ENCODE peak calls at places on chromosomes 16 and 17, in nine cellular contexts. One of them, this sample, is unnamed.

GRCh38 chr16:31099860-31100638 is 5.5 kb upstream of the VKORC1 start:
- DNase-seq in HCEC 1CT: peak; percentile 59
- DNase-seq in HS-5: no peak
- DNase-seq in PC-3: peak; percentile 12
- DNase-seq in MM.1S: no peak
- DNase-seq in EH: peak; percentile 80
- DNase-seq in nephron progenitor cell: no peak
- DNase-seq in stomach: no peak
- DNase-seq in stimulated activated CD4-positive, alpha-beta T cell treated with anti-CD3 and anti-CD28 coated beads, Interleukin-15, amount 100 ng/mL, for 1 hour: no peak
- DNase-seq in this sample: peak; percentile 52

GRCh38 chr16:85421338-85422123 is 191.6 kb upstream of the GSE1 start:
- DNase-seq in stimulated activated CD4-positive, alpha-beta T cell treated with anti-CD3 and anti-CD28 coated beads, Interleukin-15, amount 100 ng/mL, for 1 hour: no peak
- DNase-seq in nephron progenitor cell: peak; percentile 13
- DNase-seq in EH: no peak
- DNase-seq in MM.1S: no peak
- DNase-seq in PC-3: no peak
- DNase-seq in HCEC 1CT: no peak
- DNase-seq in stomach: no peak
- DNase-seq in HS-5: no peak
- DNase-seq in this sample: no peak

GRCh38 chr17:15954222-15954621 is 9.3 kb downstream of the ADORA2B start:
- DNase-seq in EH: peak; percentile 96
- DNase-seq in HCEC 1CT: peak; percentile 98
- DNase-seq in MM.1S: no peak
- DNase-seq in stimulated activated CD4-positive, alpha-beta T cell treated with anti-CD3 and anti-CD28 coated beads, Interleukin-15, amount 100 ng/mL, for 1 hour: no peak
- DNase-seq in HS-5: peak; percentile 98
- DNase-seq in nephron progenitor cell: no peak
- DNase-seq in PC-3: peak; percentile 99
- DNase-seq in stomach: no peak
- DNase-seq in this sample: peak; percentile 91

GRCh38 chr17:83080641-83081560 is 1.5 kb downstream of the METRNL start:
- DNase-seq in PC-3: no peak
- DNase-seq in HCEC 1CT: peak; percentile 13
- DNase-seq in stimulated activated CD4-positive, alpha-beta T cell treated with anti-CD3 and anti-CD28 coated beads, Interleukin-15, amount 100 ng/mL, for 1 hour: peak; percentile 37
- DNase-seq in HS-5: no peak
- DNase-seq in nephron progenitor cell: peak; percentile 68
- DNase-seq in EH: peak; percentile 48
- DNase-seq in MM.1S: no peak
- DNase-seq in stomach: peak; percentile 45
- DNase-seq in this sample: no peak

GRCh38 chr17:10337976-10338375 is 34.8 kb downstream of the MYH13 start:
- DNase-seq in stimulated activated CD4-positive, alpha-beta T cell treated with anti-CD3 and anti-CD28 coated beads, Interleukin-15, amount 100 ng/mL, for 1 hour: no peak
- DNase-seq in nephron progenitor cell: no peak
- DNase-seq in MM.1S: no peak
- DNase-seq in HS-5: peak; percentile 34
- DNase-seq in EH: peak; percentile 63
- DNase-seq in stomach: no peak
- DNase-seq in HCEC 1CT: no peak
- DNase-seq in PC-3: no peak
- DNase-seq in this sample: no peak

GRCh38 chr16:51409001-51409675 is 258.1 kb upstream of the SALL1 start:
- DNase-seq in MM.1S: no peak
- DNase-seq in HS-5: no peak
- DNase-seq in stomach: no peak
- DNase-seq in stimulated activated CD4-positive, alpha-beta T cell treated with anti-CD3 and anti-CD28 coated beads, Interleukin-15, amount 100 ng/mL, for 1 hour: no peak
- DNase-seq in PC-3: no peak
- DNase-seq in HCEC 1CT: peak; percentile 67
- DNase-seq in EH: no peak
- DNase-seq in nephron progenitor cell: no peak
- DNase-seq in this sample: peak; percentile 92

GRCh38 chr17:55794681-55795080 is 43.8 kb downstream of the PCTP start:
- DNase-seq in MM.1S: no peak
- DNase-seq in HS-5: no peak
- DNase-seq in HCEC 1CT: no peak
- DNase-seq in stomach: no peak
- DNase-seq in EH: no peak
- DNase-seq in PC-3: no peak
- DNase-seq in nephron progenitor cell: no peak
- DNase-seq in stimulated activated CD4-positive, alpha-beta T cell treated with anti-CD3 and anti-CD28 coated beads, Interleukin-15, amount 100 ng/mL, for 1 hour: no peak
- DNase-seq in this sample: no peak

GRCh38 chr17:10471853-10472252 is 2.5 kb upstream of the MYH4 start:
- DNase-seq in MM.1S: no peak
- DNase-seq in HS-5: no peak
- DNase-seq in nephron progenitor cell: no peak
- DNase-seq in EH: no peak
- DNase-seq in HCEC 1CT: no peak
- DNase-seq in stomach: no peak
- DNase-seq in stimulated activated CD4-positive, alpha-beta T cell treated with anti-CD3 and anti-CD28 coated beads, Interleukin-15, amount 100 ng/mL, for 1 hour: no peak
- DNase-seq in PC-3: peak; percentile 4
- DNase-seq in this sample: peak; percentile 0

GRCh38 chr17:2916362-2916928 is 120.2 kb downstream of the RAP1GAP2 start:
- DNase-seq in nephron progenitor cell: no peak
- DNase-seq in PC-3: no peak
- DNase-seq in HCEC 1CT: no peak
- DNase-seq in HS-5: no peak
- DNase-seq in EH: no peak
- DNase-seq in stomach: no peak
- DNase-seq in stimulated activated CD4-positive, alpha-beta T cell treated with anti-CD3 and anti-CD28 coated beads, Interleukin-15, amount 100 ng/mL, for 1 hour: no peak
- DNase-seq in MM.1S: no peak
- DNase-seq in this sample: no peak

GRCh38 chr16:79402356-79402755 is 198.2 kb downstream of the MAF start:
- DNase-seq in MM.1S: no peak
- DNase-seq in EH: no peak
- DNase-seq in stomach: peak; percentile 86
- DNase-seq in PC-3: no peak
- DNase-seq in nephron progenitor cell: no peak
- DNase-seq in HS-5: no peak
- DNase-seq in stimulated activated CD4-positive, alpha-beta T cell treated with anti-CD3 and anti-CD28 coated beads, Interleukin-15, amount 100 ng/mL, for 1 hour: no peak
- DNase-seq in HCEC 1CT: no peak
- DNase-seq in this sample: peak; percentile 81

GRCh38 chr17:63984651-63985386 is 12.1 kb upstream of the SCN4A start:
- DNase-seq in stimulated activated CD4-positive, alpha-beta T cell treated with anti-CD3 and anti-CD28 coated beads, Interleukin-15, amount 100 ng/mL, for 1 hour: no peak
- DNase-seq in HCEC 1CT: peak; percentile 84
- DNase-seq in MM.1S: no peak
- DNase-seq in EH: peak; percentile 89
- DNase-seq in stomach: peak; percentile 30
- DNase-seq in PC-3: peak; percentile 87
- DNase-seq in nephron progenitor cell: no peak
- DNase-seq in HS-5: peak; percentile 60
- DNase-seq in this sample: peak; percentile 73

GRCh38 chr17:48526986-48527741 is 3.6 kb downstream of the HOXB1 start:
- DNase-seq in EH: no peak
- DNase-seq in HCEC 1CT: no peak
- DNase-seq in MM.1S: no peak
- DNase-seq in nephron progenitor cell: peak; percentile 69
- DNase-seq in HS-5: no peak
- DNase-seq in stomach: no peak
- DNase-seq in PC-3: no peak
- DNase-seq in stimulated activated CD4-positive, alpha-beta T cell treated with anti-CD3 and anti-CD28 coated beads, Interleukin-15, amount 100 ng/mL, for 1 hour: no peak
- DNase-seq in this sample: no peak

This sample was measured in MCF 10A.